ENCODE peak calls at places on chromosomes 1 and 21, in four cellular contexts. One of them, this sample, is unnamed.

GRCh38 chr1:48931571-48932251 is 155.0 kb upstream of the BEND5 start:
- DNase-seq in PC-9: peak
- DNase-seq in HCT116: no peak
- DNase-seq in body of pancreas: no peak
- DNase-seq in this sample: no peak

GRCh38 chr1:178632619-178633018 is 92.4 kb upstream of the RALGPS2 start:
- DNase-seq in PC-9: no peak
- DNase-seq in HCT116: no peak
- DNase-seq in body of pancreas: no peak
- DNase-seq in this sample: peak

GRCh38 chr1:209051598-209051997 is 531.9 kb upstream of the CAMK1G start:
- DNase-seq in PC-9: no peak
- DNase-seq in HCT116: no peak
- DNase-seq in body of pancreas: no peak
- DNase-seq in this sample: peak

GRCh38 chr1:155208656-155209372 is at the start of gene MTX1:
- DNase-seq in PC-9: peak
- DNase-seq in HCT116: no peak
- DNase-seq in body of pancreas: peak
- DNase-seq in this sample: peak

GRCh38 chr1:185581961-185582725 is 152.0 kb upstream of the HMCN1 start:
- DNase-seq in PC-9: no peak
- DNase-seq in HCT116: no peak
- DNase-seq in body of pancreas: no peak
- DNase-seq in this sample: no peak

GRCh38 chr1:3863231-3863935 is 6.1 kb downstream of the DFFB start:
- DNase-seq in PC-9: no peak
- DNase-seq in HCT116: no peak
- DNase-seq in body of pancreas: no peak
- DNase-seq in this sample: no peak

GRCh38 chr1:40980068-40980452 is 564 bp downstream of the CTPS1 start:
- DNase-seq in PC-9: no peak
- DNase-seq in HCT116: no peak
- DNase-seq in body of pancreas: no peak
- DNase-seq in this sample: no peak

GRCh38 chr21:36188937-36189336 is 32.3 kb downstream of the DOP1B start:
- DNase-seq in PC-9: no peak
- DNase-seq in HCT116: no peak
- DNase-seq in body of pancreas: no peak
- DNase-seq in this sample: no peak

GRCh38 chr1:38209986-38210385 is 163.4 kb upstream of the POU3F1 start:
- DNase-seq in PC-9: no peak
- DNase-seq in HCT116: no peak
- DNase-seq in body of pancreas: peak
- DNase-seq in this sample: no peak

GRCh38 chr1:212012034-212012740 is 23.2 kb downstream of the INTS7 start:
- DNase-seq in PC-9: peak
- DNase-seq in HCT116: peak
- DNase-seq in body of pancreas: peak
- DNase-seq in this sample: peak

GRCh38 chr1:10673305-10673704 is 123.1 kb downstream of the CASZ1 start:
- DNase-seq in PC-9: no peak
- DNase-seq in HCT116: no peak
- DNase-seq in body of pancreas: no peak
- DNase-seq in this sample: no peak

GRCh38 chr1:87329051-87329755 is 523 bp downstream of the LMO4 start:
- DNase-seq in PC-9: peak
- DNase-seq in HCT116: no peak
- DNase-seq in body of pancreas: peak
- DNase-seq in this sample: peak

GRCh38 chr1:162716123-162716522 is 74.4 kb upstream of the HSD17B7 start:
- DNase-seq in PC-9: no peak
- DNase-seq in HCT116: no peak
- DNase-seq in body of pancreas: peak
- DNase-seq in this sample: no peak

GRCh38 chr1:151516031-151516511 is 4.9 kb downstream of the CGN start:
- DNase-seq in PC-9: peak
- DNase-seq in HCT116: no peak
- DNase-seq in body of pancreas: no peak
- DNase-seq in this sample: peak

GRCh38 chr21:44051462-44051941 is 39.4 kb downstream of the TRAPPC10 start:
- DNase-seq in PC-9: no peak
- DNase-seq in HCT116: no peak
- DNase-seq in body of pancreas: peak
- DNase-seq in this sample: no peak

GRCh38 chr1:23526329-23527041 is 4.5 kb downstream of the E2F2 start:
- DNase-seq in PC-9: no peak
- DNase-seq in HCT116: no peak
- DNase-seq in body of pancreas: no peak
- DNase-seq in this sample: no peak

GRCh38 chr1:66940968-66941367 is 16.2 kb downstream of the MIER1 start:
- DNase-seq in PC-9: no peak
- DNase-seq in HCT116: no peak
- DNase-seq in body of pancreas: no peak
- DNase-seq in this sample: no peak

GRCh38 chr21:35345954-35346353 is 296.9 kb upstream of the RUNX1 start:
- DNase-seq in PC-9: no peak
- DNase-seq in HCT116: no peak
- DNase-seq in body of pancreas: no peak
- DNase-seq in this sample: no peak

GRCh38 chr1:211013346-211014240 is 120.4 kb downstream of the KCNH1 start:
- DNase-seq in PC-9: no peak
- DNase-seq in HCT116: no peak
- DNase-seq in body of pancreas: no peak
- DNase-seq in this sample: no peak

GRCh38 chr1:200473698-200474371 is 64.0 kb upstream of the ZNF281 start:
- DNase-seq in PC-9: no peak
- DNase-seq in HCT116: no peak
- DNase-seq in body of pancreas: no peak
- DNase-seq in this sample: no peak

GRCh38 chr1:152145789-152146188 is 13.2 kb downstream of the RPTN start:
- DNase-seq in PC-9: no peak
- DNase-seq in HCT116: no peak
- DNase-seq in body of pancreas: no peak
- DNase-seq in this sample: no peak

GRCh38 chr1:236066828-236067386 is 2.0 kb upstream of the NID1 start:
- DNase-seq in PC-9: no peak
- DNase-seq in HCT116: no peak
- DNase-seq in body of pancreas: peak
- DNase-seq in this sample: no peak

GRCh38 chr1:222171005-222171404 is 376.9 kb downstream of the HHIPL2 start:
- DNase-seq in PC-9: peak
- DNase-seq in HCT116: peak
- DNase-seq in body of pancreas: no peak
- DNase-seq in this sample: peak

GRCh38 chr21:44870748-44871495 is 2.6 kb downstream of the PTTG1IP start:
- DNase-seq in PC-9: peak
- DNase-seq in HCT116: peak
- DNase-seq in body of pancreas: peak
- DNase-seq in this sample: no peak

GRCh38 chr1:201708085-201708512 is 120.9 kb upstream of the IPO9 start:
- DNase-seq in PC-9: no peak
- DNase-seq in HCT116: no peak
- DNase-seq in body of pancreas: no peak
- DNase-seq in this sample: no peak

GRCh38 chr1:201709564-201710295 is 119.2 kb upstream of the IPO9 start:
- DNase-seq in PC-9: no peak
- DNase-seq in HCT116: peak
- DNase-seq in body of pancreas: peak
- DNase-seq in this sample: peak

GRCh38 chr1:201707027-201707426 is 121.9 kb upstream of the IPO9 start:
- DNase-seq in PC-9: no peak
- DNase-seq in HCT116: no peak
- DNase-seq in body of pancreas: no peak
- DNase-seq in this sample: no peak

GRCh38 chr1:201710632-201711031 is 118.3 kb upstream of the IPO9 start:
- DNase-seq in PC-9: no peak
- DNase-seq in HCT116: no peak
- DNase-seq in body of pancreas: no peak
- DNase-seq in this sample: no peak

GRCh38 chr1:201708691-201709090 is 120.3 kb upstream of the IPO9 start:
- DNase-seq in PC-9: no peak
- DNase-seq in HCT116: no peak
- DNase-seq in body of pancreas: no peak
- DNase-seq in this sample: no peak
- H3K27ac ChIP-seq in PC-9: no peak
- H3K27ac ChIP-seq in HCT116: no peak
- H3K27ac ChIP-seq in body of pancreas: no peak
- H3K27ac ChIP-seq in this sample: peak

DNA sequence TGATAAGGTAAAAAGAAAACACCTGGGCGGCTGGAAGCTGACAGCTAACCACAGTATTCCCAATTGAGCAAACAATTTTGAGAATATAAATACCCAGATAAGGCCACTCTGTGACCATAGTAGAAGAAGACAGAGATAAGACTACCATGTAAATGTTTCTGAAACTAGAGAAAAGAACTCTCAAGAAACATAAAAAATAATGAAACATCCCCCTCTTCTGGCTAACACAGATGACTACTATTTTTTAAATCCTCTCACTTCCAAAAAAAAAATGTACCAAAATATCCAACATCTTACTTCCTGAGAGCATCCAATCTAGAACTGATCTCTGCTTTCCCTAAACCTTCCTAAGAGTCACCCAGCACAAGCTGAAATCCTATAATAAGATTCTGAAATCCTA is 125.9 kb downstream of the HFM1 start:
- DNase-seq in PC-9: no peak
- DNase-seq in HCT116: peak
- DNase-seq in body of pancreas: no peak
- DNase-seq in this sample: no peak
- TF ChIP-seq CTCF in PC-9: peak
- TF ChIP-seq CTCF in HCT116: peak
- TF ChIP-seq CTCF in body of pancreas: no peak
- TF ChIP-seq CTCF in this sample: peak

GRCh38 chr21:14677023-14677422 is 130.9 kb upstream of the SAMSN1 start:
- DNase-seq in PC-9: no peak
- DNase-seq in HCT116: no peak
- DNase-seq in body of pancreas: no peak
- DNase-seq in this sample: no peak

GRCh38 chr21:14677639-14678179 is 131.6 kb upstream of the SAMSN1 start:
- DNase-seq in PC-9: no peak
- DNase-seq in HCT116: no peak
- DNase-seq in body of pancreas: no peak
- DNase-seq in this sample: no peak

GRCh38 chr21:14678987-14679574 is 133.0 kb upstream of the SAMSN1 start:
- DNase-seq in PC-9: no peak
- DNase-seq in HCT116: no peak
- DNase-seq in body of pancreas: no peak
- DNase-seq in this sample: no peak

GRCh38 chr21:14673649-14674048 is 127.5 kb upstream of the SAMSN1 start:
- DNase-seq in PC-9: no peak
- DNase-seq in HCT116: no peak
- DNase-seq in body of pancreas: no peak
- DNase-seq in this sample: no peak

DNA sequence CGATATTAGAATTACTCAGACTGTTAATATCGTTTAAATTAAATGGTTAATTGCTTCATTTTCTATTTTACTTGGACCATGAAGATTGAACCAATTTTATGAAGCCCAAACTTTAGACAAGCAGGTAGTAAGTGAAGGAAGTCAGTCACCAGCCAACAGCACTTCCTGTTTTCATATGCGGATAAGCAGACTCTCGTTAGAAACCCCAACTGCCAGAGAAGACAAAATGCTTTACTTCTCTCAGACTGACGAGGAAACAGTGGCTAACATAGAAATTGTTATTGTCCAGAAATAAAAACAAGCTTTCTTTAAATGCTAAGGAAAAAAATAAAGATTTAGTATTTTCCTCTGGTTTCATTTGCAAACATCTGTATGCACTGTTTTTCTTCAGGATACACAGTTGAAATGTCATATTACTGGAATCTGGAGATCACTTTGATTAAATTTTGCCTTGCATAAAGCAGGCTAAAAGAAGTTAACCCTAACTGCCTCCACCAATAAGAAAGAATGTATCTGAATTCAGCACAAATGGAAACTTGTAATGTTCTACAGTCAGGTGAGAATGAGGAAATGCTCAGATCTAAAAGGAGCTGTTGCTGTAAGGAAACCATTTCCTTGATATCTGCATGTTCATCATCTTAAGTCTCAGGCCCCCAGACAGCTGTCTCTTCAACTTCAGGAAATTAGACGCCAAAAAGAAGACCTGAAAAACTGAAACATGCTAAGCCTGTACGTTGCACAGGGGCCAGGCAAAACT is 129.8 kb upstream of the SAMSN1 start:
- DNase-seq in PC-9: no peak
- DNase-seq in HCT116: no peak
- DNase-seq in body of pancreas: no peak
- DNase-seq in this sample: no peak
- H3K27ac ChIP-seq in PC-9: no peak
- H3K27ac ChIP-seq in HCT116: no peak
- H3K27ac ChIP-seq in body of pancreas: no peak
- H3K27ac ChIP-seq in this sample: no peak

DNA sequence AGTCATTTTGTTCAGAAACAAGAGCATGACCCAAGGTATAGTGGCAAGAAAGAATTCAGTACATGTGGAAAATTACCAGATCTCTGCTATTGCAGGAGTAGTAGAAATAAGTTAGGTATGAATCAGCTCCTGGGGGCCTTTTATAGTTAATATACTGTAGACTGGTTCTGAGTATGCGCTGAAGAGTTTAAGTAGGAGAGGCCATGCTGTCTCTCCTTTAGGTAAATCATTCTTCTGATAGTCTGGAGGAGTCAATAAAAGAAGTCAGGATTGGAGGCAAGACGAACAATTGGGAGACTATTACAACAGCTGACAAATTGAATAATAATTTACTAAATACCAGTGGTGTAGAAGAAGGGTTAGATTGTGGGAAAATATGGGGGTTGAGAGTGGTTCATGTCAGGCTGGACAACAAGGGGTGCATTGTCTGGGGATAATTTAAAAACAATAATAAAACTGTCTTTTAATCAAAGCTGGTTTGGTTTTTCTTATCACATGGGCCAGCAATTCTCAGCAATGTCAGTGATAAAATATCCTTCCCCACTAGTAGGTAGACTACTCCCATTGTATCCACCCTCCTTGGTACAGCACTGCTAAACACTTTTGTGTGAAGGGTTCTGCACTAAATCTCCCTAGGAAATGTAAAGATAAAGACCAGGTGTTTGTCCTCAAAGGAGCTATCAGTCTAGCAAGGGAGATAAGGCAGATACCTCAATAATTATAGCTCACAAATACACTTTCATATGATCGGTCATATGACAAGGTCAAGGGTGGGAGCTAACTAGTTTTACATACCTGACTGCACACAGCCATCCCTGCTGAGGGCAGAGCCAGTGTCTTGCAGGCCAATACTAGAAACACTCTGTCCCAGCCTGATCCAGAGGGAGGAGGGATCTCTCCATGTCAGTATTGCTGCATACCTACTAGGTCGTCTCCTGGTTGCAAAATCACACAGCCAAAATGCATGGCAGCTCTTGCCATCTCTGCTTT is 299.8 kb downstream of the VAV3 start:
- DNase-seq in PC-9: no peak
- DNase-seq in HCT116: no peak
- DNase-seq in body of pancreas: no peak
- DNase-seq in this sample: no peak
- TF ChIP-seq CTCF in PC-9: no peak
- TF ChIP-seq CTCF in HCT116: no peak
- TF ChIP-seq CTCF in body of pancreas: no peak
- TF ChIP-seq CTCF in this sample: no peak

GRCh38 chr1:114113801-114114750 is 39.6 kb downstream of the SYT6 start:
- DNase-seq in PC-9: peak
- DNase-seq in HCT116: peak
- DNase-seq in body of pancreas: no peak
- DNase-seq in this sample: peak
- H3K27ac ChIP-seq in PC-9: peak
- H3K27ac ChIP-seq in HCT116: peak
- H3K27ac ChIP-seq in body of pancreas: peak
- H3K27ac ChIP-seq in this sample: no peak

This sample was measured in RWPE1.